ENCODE peak calls at places on chromosomes 4 and X, in nine cellular contexts. Q, R, T, L, I, B, F, A and H are unnamed samples.

GRCh38 chr4:140372607-140373327 is 679 bp upstream of the SCOC start:
- DNase-seq in L (no peak), I (no peak), T (peak; percentile 55), Q (peak; percentile 12), F (no peak), A (peak; percentile 14), B (peak; percentile 27), R (peak; percentile 60), H (no peak)

GRCh38 chr4:27357283-27357682 is 496.6 kb downstream of the STIM2 start:
- DNase-seq in A (peak; percentile 9), I (no peak), B (no peak), F (no peak), L (no peak), T (no peak), Q (no peak), R (no peak), H (peak; percentile 12)

GRCh38 chr4:822361-823092 is 3.4 kb downstream of the CPLX1 start:
- DNase-seq in T (no peak), L (no peak), A (no peak), Q (no peak), I (no peak), F (no peak), B (no peak), R (no peak), H (no peak)

GRCh38 chr4:39786838-39787237 is 88.9 kb downstream of the UBE2K start:
- DNase-seq in R (no peak), A (no peak), L (no peak), I (no peak), B (no peak), T (no peak), Q (no peak), F (no peak), H (no peak)

GRCh38 chr4:145507636-145508035 is 26.0 kb downstream of the SMAD1 start:
- DNase-seq in I (peak; percentile 39), B (peak; percentile 81), Q (no peak), R (no peak), F (no peak), A (peak; percentile 60), T (no peak), L (no peak), H (no peak)

GRCh38 chr4:127045872-127046271 is 586.9 kb upstream of the INTU start:
- DNase-seq in A (no peak), B (peak; percentile 46), Q (no peak), R (no peak), T (no peak), F (no peak), L (no peak), I (no peak), H (no peak)

GRCh38 chr4:31929676-31930075 is 1209.5 kb downstream of the PCDH7 start:
- DNase-seq in F (no peak), T (no peak), L (no peak), A (no peak), I (peak; percentile 29), R (no peak), B (no peak), Q (no peak), H (no peak)

GRCh38 chr4:82499705-82500104 is 62.1 kb downstream of the TMEM150C start:
- DNase-seq in B (no peak), R (no peak), I (no peak), Q (no peak), A (no peak), T (no peak), L (no peak), F (no peak), H (no peak)

GRCh38 chr4:121041307-121042090 is 30.8 kb downstream of the NDNF start:
- DNase-seq in A (no peak), Q (no peak), T (no peak), B (no peak), F (no peak), R (no peak), I (no peak), L (no peak), H (no peak)

GRCh38 chr4:181078236-181078635 is 1165.0 kb upstream of the TENM3 start:
- DNase-seq in I (peak; percentile 72), A (no peak), T (no peak), R (no peak), F (no peak), Q (peak; percentile 42), B (peak; percentile 1), L (peak; percentile 16), H (no peak)

GRCh38 chrX:97547873-97548578 is 664.3 kb downstream of the RPA4 start:
- DNase-seq in R (no peak), B (no peak), F (no peak), L (no peak), A (peak; percentile 40), Q (peak; percentile 0), I (peak; percentile 6), T (no peak), H (no peak)

GRCh38 chr4:36165256-36166005 is 78.9 kb downstream of the ARAP2 start:
- DNase-seq in I (peak; percentile 17), T (no peak), Q (no peak), B (no peak), L (no peak), R (no peak), F (no peak), A (no peak), H (peak; percentile 27)

GRCh38 chr4:85952518-85952917 is 407.3 kb downstream of the MAPK10 start:
- DNase-seq in L (no peak), T (no peak), B (peak; percentile 46), A (peak; percentile 67), R (no peak), F (no peak), I (peak; percentile 73), Q (peak; percentile 34), H (peak; percentile 69)

GRCh38 chr4:6917445-6918241 is 8.0 kb downstream of the TBC1D14 start:
- DNase-seq in L (no peak), R (peak; percentile 91), I (peak; percentile 26), T (peak; percentile 92), F (peak; percentile 61), Q (no peak), B (no peak), A (peak; percentile 34), H (peak; percentile 40)

GRCh38 chr4:30068234-30068633 is 651.9 kb upstream of the PCDH7 start:
- DNase-seq in F (no peak), I (no peak), T (no peak), L (no peak), Q (no peak), B (no peak), R (peak; percentile 4), A (no peak), H (no peak)

GRCh38 chrX:39974228-39974627 is 123.5 kb downstream of the BCOR start:
- DNase-seq in T (no peak), I (no peak), F (no peak), L (no peak), A (no peak), R (no peak), B (no peak), Q (no peak), H (no peak)

GRCh38 chr4:38751341-38752043 is 31.3 kb downstream of the TLR10 start:
- DNase-seq in L (no peak), B (no peak), I (no peak), F (no peak), T (no peak), Q (no peak), A (no peak), R (no peak), H (no peak)

GRCh38 chr4:152255437-152255836 is 280.5 kb downstream of the FBXW7 start:
- DNase-seq in A (no peak), R (peak; percentile 52), L (no peak), I (peak; percentile 3), Q (peak; percentile 30), F (no peak), T (no peak), B (no peak), H (no peak)

GRCh38 chr4:95478679-95479078 is 70.1 kb downstream of the UNC5C start:
- DNase-seq in L (no peak), I (no peak), R (no peak), B (no peak), Q (no peak), T (no peak), A (no peak), F (no peak), H (no peak)

GRCh38 chr4:122863626-122864025 is 37.0 kb downstream of the FGF2 start:
- DNase-seq in F (no peak), T (no peak), I (no peak), R (no peak), L (no peak), Q (no peak), B (no peak), A (no peak), H (no peak)

DNA sequence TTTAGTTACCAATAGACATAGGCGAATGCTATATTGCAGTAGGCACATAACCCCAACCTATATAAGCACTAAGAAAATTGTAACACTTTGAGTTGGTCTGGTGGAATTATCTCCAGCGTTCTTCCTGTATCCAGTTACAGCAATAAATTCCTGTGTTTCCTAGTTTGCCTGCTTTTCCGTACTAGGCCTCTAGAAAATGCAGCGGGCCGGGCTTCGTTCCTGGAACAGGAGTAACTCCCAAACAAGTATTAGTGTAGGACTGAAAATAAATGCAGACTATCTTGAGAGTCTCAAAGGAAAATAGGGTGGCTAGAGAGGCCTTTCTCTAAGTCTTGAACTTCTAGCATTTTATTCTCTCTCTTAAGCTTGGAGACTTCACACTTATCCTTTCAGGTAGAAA is 159.8 kb downstream of the OR13H1 start:
- DNase-seq in I (no peak), F (no peak), T (no peak), Q (no peak), R (no peak), A (no peak), L (no peak), B (peak; percentile 3), H (no peak)
- H3K4me3 ChIP-seq in I (no peak overlapping the region), F (no peak overlapping the region), T (no peak overlapping the region), Q (no peak overlapping the region), R (no peak overlapping the region), A (no peak overlapping the region), L (no peak overlapping the region), B (no peak overlapping the region), H (no peak overlapping the region)

DNA sequence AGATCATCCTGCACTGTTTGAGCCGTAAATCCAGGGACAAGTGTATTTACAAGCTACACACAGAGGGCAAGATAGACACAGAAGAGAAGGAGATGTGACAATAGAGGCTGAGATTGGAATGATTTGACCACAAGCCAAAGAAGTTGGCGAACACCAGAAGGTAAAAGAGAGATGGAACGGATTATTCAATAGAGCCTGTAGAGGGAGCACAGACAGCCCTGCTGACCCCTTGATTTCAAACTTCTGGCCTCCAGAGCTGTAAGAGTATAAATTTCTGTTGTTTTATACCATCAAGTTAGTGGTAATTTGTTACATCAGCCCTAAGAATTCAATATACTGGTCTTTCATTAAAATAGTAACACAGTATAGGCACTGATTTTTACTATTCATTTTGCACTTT is 447.8 kb downstream of the FAT4 start:
- DNase-seq in B (no peak), I (no peak), L (no peak), F (no peak), R (no peak), Q (no peak), A (no peak), T (peak; percentile 1), H (no peak)
- TF ChIP-seq CTCF in B (no peak), I (peak; percentile 35), L (peak; percentile 17), F (no peak), R (no peak), Q (peak; percentile 17), A (peak; percentile 22), T (no peak), H (peak; percentile 44)

GRCh38 chrX:11426712-11427081 is 133.5 kb downstream of the AMELX start:
- DNase-seq in A (no peak), R (no peak), F (no peak), B (no peak), Q (no peak), L (no peak), T (no peak), I (no peak), H (no peak)
- H3K4me3 ChIP-seq in A (no peak overlapping the region), R (no peak overlapping the region), F (peak overlapping the region; percentile 65), B (no peak overlapping the region), Q (peak overlapping the region; percentile 62), L (no peak overlapping the region), T (peak overlapping the region; percentile 74), I (peak overlapping the region; percentile 52), H (peak overlapping the region; percentile 49)

GRCh38 chr4:52045028-52045427 is 6.1 kb upstream of the SPATA18 start:
- DNase-seq in Q (no peak), L (no peak), B (no peak), A (no peak), F (no peak), I (no peak), T (no peak), R (no peak), H (no peak)
- TF ChIP-seq CTCF in Q (no peak), L (no peak), B (no peak), A (no peak), F (no peak), I (no peak), T (no peak), R (no peak), H (no peak)